ENCODE peak calls at places on chromosomes 12 and 14, in six cellular contexts. O is right atrium auricular region, C is uterus, X is substantia nigra, H is left ventricle myocardium inferior, Z is GM23248. D is an unnamed sample.

GRCh38 chr12:66196806-66197205 is 7.8 kb downstream of the IRAK3 start:
- DNase-seq in O (no peak), C (no peak), X (no peak), H (no peak), Z (peak), D (no peak)

GRCh38 chr14:44403194-44403593 is 103.9 kb downstream of the FSCB start:
- DNase-seq in O (no peak), C (no peak), X (no peak), H (no peak), Z (no peak), D (no peak)

GRCh38 chr14:32382704-32383103 is 53.6 kb downstream of the AKAP6 start:
- DNase-seq in O (no peak), C (no peak), X (no peak), H (no peak), Z (peak), D (no peak)

GRCh38 chr12:5581616-5582367 is 149.9 kb downstream of the NTF3 start:
- DNase-seq in O (peak), C (no peak), X (no peak), H (peak), Z (no peak), D (peak)

GRCh38 chr12:105861232-105861631 is 277.5 kb downstream of the NUAK1 start:
- DNase-seq in O (no peak), C (no peak), X (no peak), H (no peak), Z (no peak), D (no peak)

GRCh38 chr14:36979863-36980262 is 192.5 kb downstream of the SLC25A21 start:
- DNase-seq in O (no peak), C (no peak), X (no peak), H (no peak), Z (no peak), D (no peak)

GRCh38 chr12:39199371-39199770 is 243.5 kb downstream of the KIF21A start:
- DNase-seq in O (no peak), C (no peak), X (no peak), H (no peak), Z (no peak), D (no peak)

GRCh38 chr12:33795536-33795935 is 226.8 kb upstream of the ALG10 start:
- DNase-seq in O (no peak), C (no peak), X (no peak), H (no peak), Z (no peak), D (no peak)

GRCh38 chr12:100675432-100675831 is 101.9 kb downstream of the GAS2L3 start:
- DNase-seq in O (no peak), C (no peak), X (no peak), H (no peak), Z (peak), D (peak)

GRCh38 chr12:84697141-84697540 is 215.5 kb downstream of the SLC6A15 start:
- DNase-seq in O (no peak), C (no peak), X (no peak), H (no peak), Z (peak), D (no peak)

GRCh38 chr14:71056168-71056567 is 148.9 kb downstream of the PCNX1 start:
- DNase-seq in O (no peak), C (no peak), X (no peak), H (no peak), Z (no peak), D (no peak)

GRCh38 chr14:100804138-100804537 is 21.8 kb upstream of the MEG3 start:
- DNase-seq in O (no peak), C (no peak), X (no peak), H (no peak), Z (no peak), D (no peak)

GRCh38 chr12:115817399-115817798 is 460.1 kb downstream of the MED13L start:
- DNase-seq in O (no peak), C (no peak), X (no peak), H (no peak), Z (no peak), D (no peak)

GRCh38 chr12:34373926-34374325 is 351.6 kb downstream of the ALG10 start:
- DNase-seq in O (no peak), C (no peak), X (no peak), H (no peak), Z (no peak), D (no peak)

GRCh38 chr14:99803106-99803437 is 9.9 kb downstream of the EML1 start:
- DNase-seq in O (no peak), C (no peak), X (no peak), H (no peak), Z (no peak), D (no peak)

GRCh38 chr14:24194186-24194872 is 912 bp downstream of the TM9SF1 start:
- DNase-seq in O (no peak), C (no peak), X (no peak), H (no peak), Z (no peak), D (no peak)
- H3K27ac ChIP-seq in O (peak), C (peak), X (peak), H (peak), Z (peak), D (peak)

DNA sequence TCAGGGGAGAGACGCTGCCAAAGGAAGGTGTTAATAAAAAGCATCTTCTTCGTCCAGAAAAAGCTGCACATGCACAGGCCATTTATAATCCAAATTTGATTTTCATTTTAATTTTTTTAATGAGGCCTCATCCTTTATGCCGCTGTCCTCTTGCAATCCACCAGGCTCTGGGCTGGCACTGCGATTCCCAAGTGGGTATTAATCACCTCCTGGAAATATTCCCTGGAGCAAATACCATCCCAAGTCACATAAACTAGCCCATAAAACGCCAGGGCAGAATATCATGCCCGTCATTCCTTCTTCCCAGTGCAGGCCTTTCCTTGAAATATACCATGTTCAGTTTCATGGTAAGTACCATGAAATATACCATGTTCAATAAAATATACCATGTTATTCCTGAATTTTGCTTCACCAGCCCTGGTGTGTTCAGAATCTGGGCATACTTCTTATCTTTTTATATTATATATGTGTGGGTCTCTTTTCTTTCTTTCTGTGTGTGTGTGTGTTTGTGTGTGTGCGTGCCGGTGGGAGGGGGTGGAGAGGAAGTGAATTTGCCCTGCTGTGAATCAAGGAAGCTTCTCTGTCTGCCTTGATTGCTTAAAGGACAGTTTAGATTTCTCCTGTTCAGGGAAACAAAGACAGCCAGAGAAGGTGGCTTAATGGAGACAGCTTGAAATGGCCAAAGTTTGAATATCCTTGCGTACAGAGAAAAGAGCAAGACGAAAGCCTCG is 147.4 kb downstream of the PHETA1 start:
- DNase-seq in O (no peak), C (no peak), X (no peak), H (no peak), Z (peak), D (no peak)
- H3K27ac ChIP-seq in O (no peak), C (no peak), X (no peak), H (no peak), Z (no peak), D (no peak)

DNA sequence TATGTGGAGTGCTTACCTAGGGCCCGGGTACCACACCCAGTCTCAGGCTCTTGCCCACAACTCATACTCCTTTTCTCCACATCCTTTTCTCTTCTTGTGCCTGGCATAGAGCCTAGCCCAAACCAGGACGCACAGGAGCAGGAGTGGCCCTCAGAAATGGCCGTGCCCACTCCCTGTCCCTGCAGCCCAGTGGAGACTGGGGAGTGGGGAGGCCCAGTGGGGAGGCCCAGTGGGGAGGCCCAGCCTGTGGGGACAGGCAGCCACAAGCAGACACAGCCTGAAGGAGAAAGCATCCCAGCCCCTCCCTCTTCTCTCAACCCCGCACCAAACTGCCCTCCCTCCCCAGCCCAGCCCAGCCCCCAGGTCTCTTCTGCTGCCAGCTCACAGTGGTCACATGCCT is 196.8 kb downstream of the KIF26A start:
- DNase-seq in O (no peak), C (no peak), X (no peak), H (no peak), Z (no peak), D (no peak)
- H3K27ac ChIP-seq in O (no peak), C (no peak), X (no peak), H (no peak), Z (no peak), D (no peak)

GRCh38 chr12:64893961-64894360 is 69.5 kb downstream of the TBC1D30 start:
- DNase-seq in O (no peak), C (no peak), X (no peak), H (no peak), Z (peak), D (no peak)

GRCh38 chr12:64891629-64892028 is 67.2 kb downstream of the TBC1D30 start:
- DNase-seq in O (no peak), C (no peak), X (no peak), H (no peak), Z (no peak), D (no peak)

GRCh38 chr12:64892561-64892960 is 68.1 kb downstream of the TBC1D30 start:
- DNase-seq in O (no peak), C (no peak), X (no peak), H (no peak), Z (no peak), D (no peak)

GRCh38 chr12:64889434-64890216 is 65.2 kb downstream of the TBC1D30 start:
- DNase-seq in O (no peak), C (no peak), X (no peak), H (no peak), Z (no peak), D (no peak)

DNA sequence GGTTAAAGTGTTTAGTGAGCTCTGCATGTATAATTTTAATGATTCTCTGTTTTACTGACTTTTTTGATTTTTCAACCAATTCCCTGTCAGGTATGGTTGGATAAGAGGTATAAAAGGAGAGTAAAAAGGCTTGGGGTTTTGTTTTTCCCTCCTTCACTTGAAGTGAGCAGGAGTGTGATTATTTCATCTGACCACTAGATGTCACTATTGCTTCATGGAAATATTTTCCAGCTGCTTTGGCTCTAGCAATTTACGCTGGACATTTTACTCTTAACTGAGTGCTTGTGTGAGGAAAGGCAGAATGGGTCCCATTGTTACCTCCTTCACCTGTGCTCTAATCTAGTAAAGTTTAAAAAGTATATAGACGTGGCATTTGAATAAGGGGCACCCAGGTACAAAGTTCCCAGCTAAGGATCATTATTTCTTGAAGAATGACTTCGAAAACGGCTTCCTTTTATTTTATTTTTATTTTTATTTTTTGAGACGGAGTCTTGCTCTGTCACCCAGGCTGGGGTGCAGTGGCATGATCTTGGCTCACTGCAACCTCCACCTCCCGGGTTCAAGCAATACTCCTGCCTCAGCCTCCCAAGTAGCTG is 66.5 kb downstream of the TBC1D30 start:
- DNase-seq in O (no peak), C (no peak), X (no peak), H (no peak), Z (peak), D (no peak)
- H3K27ac ChIP-seq in O (no peak), C (no peak), X (no peak), H (no peak), Z (no peak), D (no peak)